ENCODE peak calls at places on chromosome 13, in four cellular contexts. P is ELF-1; M is left cardiac atrium; K is CD4-positive, CD25-positive, alpha-beta regulatory T cell. L is an unnamed sample.

GRCh38 chr13:76939215-76939614 is 9.1 kb upstream of the ACOD1 start:
- DNase-seq in P (no peak), M (no peak), K (no peak), L (no peak)

GRCh38 chr13:112693831-112694497 is 4.1 kb downstream of the ATP11A start:
- DNase-seq in K (no peak), P (peak), M (no peak), L (no peak)

GRCh38 chr13:42393573-42394360 is 121.8 kb downstream of the AKAP11 start:
- DNase-seq in K (no peak), M (no peak), P (no peak), L (no peak)

GRCh38 chr13:34878354-34878753 is 63.7 kb upstream of the NBEA start:
- DNase-seq in P (no peak), K (no peak), M (no peak), L (no peak)

GRCh38 chr13:41065098-41065497 is 3.8 kb downstream of the WBP4 start:
- DNase-seq in P (no peak), M (no peak), K (no peak), L (no peak)

GRCh38 chr13:99572921-99573320 is 71.6 kb downstream of the TM9SF2 start:
- DNase-seq in P (no peak), M (no peak), K (no peak), L (no peak)

GRCh38 chr13:21399741-21400140 is 59.4 kb downstream of the ZDHHC20 start:
- DNase-seq in K (peak), M (no peak), P (no peak), L (peak)

GRCh38 chr13:45468676-45469075 is 3.9 kb downstream of the COG3 start:
- DNase-seq in K (no peak), P (no peak), M (no peak), L (no peak)